ENCODE peak calls at places on chromosome 22, in seven cellular contexts. One of them, this sample, is unnamed.

GRCh38 chr22:44378380-44378779 is 65.6 kb upstream of the SHISAL1 start:
- DNase-seq in left ventricle myocardium superior: no peak
- DNase-seq in effector memory CD8-positive, alpha-beta T cell: no peak
- DNase-seq in breast epithelium: no peak
- DNase-seq in effector CD8-positive, alpha-beta T cell: no peak
- DNase-seq in neural progenitor cell: no peak
- DNase-seq in GM23338: no peak
- DNase-seq in this sample: no peak

GRCh38 chr22:34914871-34915270 is 151.1 kb upstream of the ISX start:
- DNase-seq in left ventricle myocardium superior: no peak
- DNase-seq in effector memory CD8-positive, alpha-beta T cell: no peak
- DNase-seq in breast epithelium: no peak
- DNase-seq in effector CD8-positive, alpha-beta T cell: no peak
- DNase-seq in neural progenitor cell: peak
- DNase-seq in GM23338: peak
- DNase-seq in this sample: no peak

GRCh38 chr22:25120761-25121212 is 78.9 kb upstream of the CRYBB3 start:
- DNase-seq in left ventricle myocardium superior: no peak
- DNase-seq in effector memory CD8-positive, alpha-beta T cell: no peak
- DNase-seq in breast epithelium: no peak
- DNase-seq in effector CD8-positive, alpha-beta T cell: no peak
- DNase-seq in neural progenitor cell: peak
- DNase-seq in GM23338: no peak
- DNase-seq in this sample: no peak

GRCh38 chr22:49368976-49369725 is 458.5 kb downstream of the BRD1 start:
- DNase-seq in left ventricle myocardium superior: no peak
- DNase-seq in effector memory CD8-positive, alpha-beta T cell: no peak
- DNase-seq in breast epithelium: peak
- DNase-seq in effector CD8-positive, alpha-beta T cell: no peak
- DNase-seq in neural progenitor cell: no peak
- DNase-seq in GM23338: no peak
- DNase-seq in this sample: no peak

GRCh38 chr22:27397948-27398330 is 403.6 kb downstream of the MN1 start:
- DNase-seq in left ventricle myocardium superior: peak
- DNase-seq in effector memory CD8-positive, alpha-beta T cell: no peak
- DNase-seq in breast epithelium: no peak
- DNase-seq in effector CD8-positive, alpha-beta T cell: no peak
- DNase-seq in neural progenitor cell: no peak
- DNase-seq in GM23338: no peak
- DNase-seq in this sample: peak

GRCh38 chr22:25081409-25081824 is 118.2 kb upstream of the CRYBB3 start:
- DNase-seq in left ventricle myocardium superior: no peak
- DNase-seq in effector memory CD8-positive, alpha-beta T cell: peak
- DNase-seq in breast epithelium: no peak
- DNase-seq in effector CD8-positive, alpha-beta T cell: peak
- DNase-seq in neural progenitor cell: peak
- DNase-seq in GM23338: peak
- DNase-seq in this sample: no peak

GRCh38 chr22:30245985-30246901 is at the start of gene LIF:
- DNase-seq in left ventricle myocardium superior: no peak
- DNase-seq in effector memory CD8-positive, alpha-beta T cell: peak
- DNase-seq in breast epithelium: no peak
- DNase-seq in effector CD8-positive, alpha-beta T cell: peak
- DNase-seq in neural progenitor cell: peak
- DNase-seq in GM23338: peak
- DNase-seq in this sample: no peak

GRCh38 chr22:41574847-41575381 is 14.1 kb downstream of the CSDC2 start:
- DNase-seq in left ventricle myocardium superior: peak
- DNase-seq in effector memory CD8-positive, alpha-beta T cell: no peak
- DNase-seq in breast epithelium: no peak
- DNase-seq in effector CD8-positive, alpha-beta T cell: no peak
- DNase-seq in neural progenitor cell: no peak
- DNase-seq in GM23338: no peak
- DNase-seq in this sample: peak

GRCh38 chr22:42939941-42940653 is 74.9 kb downstream of the PACSIN2 start:
- DNase-seq in left ventricle myocardium superior: peak
- DNase-seq in effector memory CD8-positive, alpha-beta T cell: no peak
- DNase-seq in breast epithelium: no peak
- DNase-seq in effector CD8-positive, alpha-beta T cell: no peak
- DNase-seq in neural progenitor cell: no peak
- DNase-seq in GM23338: no peak
- DNase-seq in this sample: no peak

This sample was measured in heart left ventricle.